ENCODE peak calls at places on chromosomes 4 and X, in nine cellular contexts. One of them, this sample, is unnamed.

GRCh38 chr4:100190643-100191600 is 654 bp upstream of the DDIT4L start:
- DNase-seq in esophagus muscularis mucosa: no peak
- DNase-seq in HCT116: no peak
- DNase-seq in breast epithelium: no peak
- DNase-seq in suprapubic skin: no peak
- DNase-seq in transverse colon: no peak
- DNase-seq in spleen: no peak
- DNase-seq in sigmoid colon: no peak
- DNase-seq in K562: no peak
- DNase-seq in this sample: no peak

GRCh38 chr4:76691767-76692689 is 205.9 kb downstream of the SOWAHB start:
- DNase-seq in esophagus muscularis mucosa: no peak
- DNase-seq in HCT116: no peak
- DNase-seq in breast epithelium: no peak
- DNase-seq in suprapubic skin: no peak
- DNase-seq in transverse colon: peak
- DNase-seq in spleen: no peak
- DNase-seq in sigmoid colon: no peak
- DNase-seq in K562: no peak
- DNase-seq in this sample: no peak

GRCh38 chr4:141074098-141074878 is 59.0 kb downstream of the RNF150 start:
- DNase-seq in esophagus muscularis mucosa: no peak
- DNase-seq in HCT116: no peak
- DNase-seq in breast epithelium: no peak
- DNase-seq in suprapubic skin: no peak
- DNase-seq in transverse colon: no peak
- DNase-seq in spleen: no peak
- DNase-seq in sigmoid colon: no peak
- DNase-seq in K562: no peak
- DNase-seq in this sample: no peak

GRCh38 chr4:24105183-24106039 is 215.6 kb upstream of the PPARGC1A start:
- DNase-seq in esophagus muscularis mucosa: no peak
- DNase-seq in HCT116: no peak
- DNase-seq in breast epithelium: no peak
- DNase-seq in suprapubic skin: no peak
- DNase-seq in transverse colon: no peak
- DNase-seq in spleen: no peak
- DNase-seq in sigmoid colon: no peak
- DNase-seq in K562: no peak
- DNase-seq in this sample: no peak

GRCh38 chr4:125020089-125021034 is 294.4 kb upstream of the FAT4 start:
- DNase-seq in esophagus muscularis mucosa: no peak
- DNase-seq in HCT116: no peak
- DNase-seq in breast epithelium: no peak
- DNase-seq in suprapubic skin: no peak
- DNase-seq in transverse colon: no peak
- DNase-seq in spleen: no peak
- DNase-seq in sigmoid colon: no peak
- DNase-seq in K562: no peak
- DNase-seq in this sample: no peak

GRCh38 chr4:164876680-164877324 is at the start of gene APELA:
- DNase-seq in esophagus muscularis mucosa: no peak
- DNase-seq in HCT116: no peak
- DNase-seq in breast epithelium: no peak
- DNase-seq in suprapubic skin: no peak
- DNase-seq in transverse colon: no peak
- DNase-seq in spleen: no peak
- DNase-seq in sigmoid colon: no peak
- DNase-seq in K562: no peak
- DNase-seq in this sample: peak

GRCh38 chr4:88610771-88611170 is 18.5 kb downstream of the HERC3 start:
- DNase-seq in esophagus muscularis mucosa: no peak
- DNase-seq in HCT116: no peak
- DNase-seq in breast epithelium: no peak
- DNase-seq in suprapubic skin: no peak
- DNase-seq in transverse colon: no peak
- DNase-seq in spleen: no peak
- DNase-seq in sigmoid colon: peak
- DNase-seq in K562: no peak
- DNase-seq in this sample: no peak

GRCh38 chr4:20251061-20251795 is 477 bp upstream of the SLIT2 start:
- DNase-seq in esophagus muscularis mucosa: no peak
- DNase-seq in HCT116: no peak
- DNase-seq in breast epithelium: no peak
- DNase-seq in suprapubic skin: no peak
- DNase-seq in transverse colon: no peak
- DNase-seq in spleen: no peak
- DNase-seq in sigmoid colon: no peak
- DNase-seq in K562: peak
- DNase-seq in this sample: no peak

GRCh38 chr4:185921583-185922555 is 109.9 kb upstream of the SORBS2 start:
- DNase-seq in esophagus muscularis mucosa: no peak
- DNase-seq in HCT116: no peak
- DNase-seq in breast epithelium: no peak
- DNase-seq in suprapubic skin: no peak
- DNase-seq in transverse colon: no peak
- DNase-seq in spleen: no peak
- DNase-seq in sigmoid colon: no peak
- DNase-seq in K562: no peak
- DNase-seq in this sample: no peak

GRCh38 chrX:97638621-97639020 is 754.9 kb downstream of the RPA4 start:
- DNase-seq in esophagus muscularis mucosa: no peak
- DNase-seq in HCT116: no peak
- DNase-seq in breast epithelium: no peak
- DNase-seq in suprapubic skin: no peak
- DNase-seq in transverse colon: no peak
- DNase-seq in spleen: no peak
- DNase-seq in sigmoid colon: no peak
- DNase-seq in K562: no peak
- DNase-seq in this sample: no peak

GRCh38 chrX:80810365-80810978 is 795 bp upstream of the BRWD3 start:
- DNase-seq in esophagus muscularis mucosa: no peak
- DNase-seq in HCT116: no peak
- DNase-seq in breast epithelium: no peak
- DNase-seq in suprapubic skin: no peak
- DNase-seq in transverse colon: no peak
- DNase-seq in spleen: no peak
- DNase-seq in sigmoid colon: no peak
- DNase-seq in K562: no peak
- DNase-seq in this sample: no peak

GRCh38 chr4:8278421-8279287 is 9.1 kb downstream of the HTRA3 start:
- DNase-seq in esophagus muscularis mucosa: no peak
- DNase-seq in HCT116: no peak
- DNase-seq in breast epithelium: no peak
- DNase-seq in suprapubic skin: peak
- DNase-seq in transverse colon: no peak
- DNase-seq in spleen: peak
- DNase-seq in sigmoid colon: peak
- DNase-seq in K562: no peak
- DNase-seq in this sample: no peak

GRCh38 chrX:24248042-24248441 is 65.8 kb downstream of the SUPT20HL2 start:
- DNase-seq in esophagus muscularis mucosa: no peak
- DNase-seq in HCT116: no peak
- DNase-seq in breast epithelium: no peak
- DNase-seq in suprapubic skin: no peak
- DNase-seq in transverse colon: no peak
- DNase-seq in spleen: no peak
- DNase-seq in sigmoid colon: no peak
- DNase-seq in K562: no peak
- DNase-seq in this sample: no peak

GRCh38 chrX:28550331-28550872 is 36.8 kb upstream of the IL1RAPL1 start:
- DNase-seq in esophagus muscularis mucosa: no peak
- DNase-seq in HCT116: no peak
- DNase-seq in breast epithelium: no peak
- DNase-seq in suprapubic skin: no peak
- DNase-seq in transverse colon: no peak
- DNase-seq in spleen: no peak
- DNase-seq in sigmoid colon: no peak
- DNase-seq in K562: no peak
- DNase-seq in this sample: no peak

GRCh38 chr4:622071-622995 is 3.0 kb upstream of the PDE6B start:
- DNase-seq in esophagus muscularis mucosa: no peak
- DNase-seq in HCT116: no peak
- DNase-seq in breast epithelium: peak
- DNase-seq in suprapubic skin: peak
- DNase-seq in transverse colon: no peak
- DNase-seq in spleen: peak
- DNase-seq in sigmoid colon: no peak
- DNase-seq in K562: no peak
- DNase-seq in this sample: no peak

GRCh38 chr4:152382057-152382785 is 153.7 kb downstream of the FBXW7 start:
- DNase-seq in esophagus muscularis mucosa: no peak
- DNase-seq in HCT116: no peak
- DNase-seq in breast epithelium: no peak
- DNase-seq in suprapubic skin: no peak
- DNase-seq in transverse colon: no peak
- DNase-seq in spleen: no peak
- DNase-seq in sigmoid colon: no peak
- DNase-seq in K562: no peak
- DNase-seq in this sample: no peak
- TF ChIP-seq POLR2A in esophagus muscularis mucosa: no peak
- TF ChIP-seq POLR2A in HCT116: no peak
- TF ChIP-seq POLR2A in breast epithelium: no peak
- TF ChIP-seq POLR2A in suprapubic skin: no peak
- TF ChIP-seq POLR2A in transverse colon: no peak
- TF ChIP-seq POLR2A in spleen: no peak
- TF ChIP-seq POLR2A in sigmoid colon: no peak
- TF ChIP-seq POLR2A in K562: no peak
- TF ChIP-seq POLR2A in this sample: no peak

GRCh38 chrX:136866337-136867095 is 14.0 kb downstream of the RBMX start:
- DNase-seq in esophagus muscularis mucosa: no peak
- DNase-seq in HCT116: no peak
- DNase-seq in breast epithelium: no peak
- DNase-seq in suprapubic skin: no peak
- DNase-seq in transverse colon: no peak
- DNase-seq in spleen: no peak
- DNase-seq in sigmoid colon: no peak
- DNase-seq in K562: no peak
- DNase-seq in this sample: no peak
- TF ChIP-seq POLR2AphosphoS5 in esophagus muscularis mucosa: no peak
- TF ChIP-seq POLR2AphosphoS5 in HCT116: no peak
- TF ChIP-seq POLR2AphosphoS5 in breast epithelium: no peak
- TF ChIP-seq POLR2AphosphoS5 in suprapubic skin: no peak
- TF ChIP-seq POLR2AphosphoS5 in transverse colon: no peak
- TF ChIP-seq POLR2AphosphoS5 in spleen: no peak
- TF ChIP-seq POLR2AphosphoS5 in sigmoid colon: no peak
- TF ChIP-seq POLR2AphosphoS5 in K562: peak
- TF ChIP-seq POLR2AphosphoS5 in this sample: peak

DNA sequence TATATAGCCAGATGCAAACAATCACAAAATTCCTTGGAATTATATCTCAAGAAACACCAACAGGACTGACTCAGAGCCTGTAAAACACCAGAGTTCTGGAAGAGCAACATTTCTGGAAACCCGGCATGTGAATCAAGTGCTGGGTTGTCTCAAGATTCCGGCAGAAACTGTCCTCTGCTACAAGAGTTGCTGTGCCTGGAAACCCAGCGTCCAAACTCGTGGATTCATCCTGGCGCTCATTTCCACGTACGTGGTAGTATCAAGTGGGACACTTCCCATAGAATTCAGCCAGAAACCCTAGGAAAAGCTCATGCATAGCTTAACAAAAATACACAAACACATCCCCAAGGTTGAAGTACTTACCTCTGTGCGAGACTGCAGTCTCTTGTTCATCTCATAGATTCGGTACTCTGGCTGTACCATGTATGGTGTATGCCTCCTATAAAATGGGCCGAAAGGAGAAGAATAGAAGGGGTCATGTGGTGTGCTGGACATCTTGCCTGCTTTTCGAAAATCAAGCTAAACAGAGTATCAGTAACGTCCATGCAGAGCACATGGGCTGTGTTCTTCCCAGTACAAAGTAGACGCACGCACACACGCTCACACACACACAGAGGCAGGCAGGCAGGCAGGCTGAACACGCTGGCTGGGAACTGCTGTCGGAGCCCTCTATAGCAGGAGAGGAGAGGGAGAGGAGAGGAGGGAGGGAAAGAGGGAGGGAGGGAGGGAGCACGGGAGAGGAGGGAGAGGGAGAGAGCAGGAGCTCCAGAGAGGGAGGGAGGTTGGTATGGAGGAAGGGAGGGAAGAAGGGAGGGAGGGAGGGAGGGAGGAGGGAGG is at the start of gene LDB2:
- DNase-seq in esophagus muscularis mucosa: no peak
- DNase-seq in HCT116: no peak
- DNase-seq in breast epithelium: no peak
- DNase-seq in suprapubic skin: peak
- DNase-seq in transverse colon: peak
- DNase-seq in spleen: no peak
- DNase-seq in sigmoid colon: peak
- DNase-seq in K562: no peak
- DNase-seq in this sample: no peak
- TF ChIP-seq POLR2A in esophagus muscularis mucosa: no peak
- TF ChIP-seq POLR2A in HCT116: no peak
- TF ChIP-seq POLR2A in breast epithelium: no peak
- TF ChIP-seq POLR2A in suprapubic skin: no peak
- TF ChIP-seq POLR2A in transverse colon: no peak
- TF ChIP-seq POLR2A in spleen: no peak
- TF ChIP-seq POLR2A in sigmoid colon: no peak
- TF ChIP-seq POLR2A in K562: no peak
- TF ChIP-seq POLR2A in this sample: no peak

GRCh38 chr4:94408549-94409374 is 43.0 kb upstream of the PDLIM5 start:
- DNase-seq in esophagus muscularis mucosa: no peak
- DNase-seq in HCT116: no peak
- DNase-seq in breast epithelium: no peak
- DNase-seq in suprapubic skin: no peak
- DNase-seq in transverse colon: no peak
- DNase-seq in spleen: no peak
- DNase-seq in sigmoid colon: no peak
- DNase-seq in K562: no peak
- DNase-seq in this sample: no peak

GRCh38 chr4:94409947-94410346 is 41.8 kb upstream of the PDLIM5 start:
- DNase-seq in esophagus muscularis mucosa: no peak
- DNase-seq in HCT116: no peak
- DNase-seq in breast epithelium: no peak
- DNase-seq in suprapubic skin: no peak
- DNase-seq in transverse colon: no peak
- DNase-seq in spleen: no peak
- DNase-seq in sigmoid colon: no peak
- DNase-seq in K562: no peak
- DNase-seq in this sample: no peak

GRCh38 chr4:94407846-94408245 is 43.9 kb upstream of the PDLIM5 start:
- DNase-seq in esophagus muscularis mucosa: no peak
- DNase-seq in HCT116: no peak
- DNase-seq in breast epithelium: no peak
- DNase-seq in suprapubic skin: no peak
- DNase-seq in transverse colon: no peak
- DNase-seq in spleen: no peak
- DNase-seq in sigmoid colon: no peak
- DNase-seq in K562: no peak
- DNase-seq in this sample: no peak

GRCh38 chr4:94410678-94411206 is 41.0 kb upstream of the PDLIM5 start:
- DNase-seq in esophagus muscularis mucosa: no peak
- DNase-seq in HCT116: no peak
- DNase-seq in breast epithelium: no peak
- DNase-seq in suprapubic skin: no peak
- DNase-seq in transverse colon: peak
- DNase-seq in spleen: no peak
- DNase-seq in sigmoid colon: peak
- DNase-seq in K562: no peak
- DNase-seq in this sample: no peak

DNA sequence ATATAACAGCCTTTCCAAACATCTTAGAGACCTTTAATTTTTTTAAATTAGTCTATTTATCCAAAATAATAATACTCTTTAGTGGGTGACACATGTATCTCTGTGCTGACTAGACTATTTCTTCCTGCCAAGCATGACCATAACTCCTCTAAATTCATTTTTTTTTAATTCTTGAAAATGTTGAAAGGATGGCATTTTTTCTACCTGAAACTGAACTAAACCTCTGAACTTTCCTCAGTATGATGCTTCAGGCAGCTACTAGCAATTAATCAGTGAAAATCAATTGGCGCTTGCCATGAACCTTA is 42.4 kb upstream of the PDLIM5 start:
- DNase-seq in esophagus muscularis mucosa: no peak
- DNase-seq in HCT116: no peak
- DNase-seq in breast epithelium: no peak
- DNase-seq in suprapubic skin: no peak
- DNase-seq in transverse colon: no peak
- DNase-seq in spleen: no peak
- DNase-seq in sigmoid colon: no peak
- DNase-seq in K562: no peak
- DNase-seq in this sample: no peak
- TF ChIP-seq POLR2AphosphoS5 in esophagus muscularis mucosa: no peak
- TF ChIP-seq POLR2AphosphoS5 in HCT116: no peak
- TF ChIP-seq POLR2AphosphoS5 in breast epithelium: no peak
- TF ChIP-seq POLR2AphosphoS5 in suprapubic skin: no peak
- TF ChIP-seq POLR2AphosphoS5 in transverse colon: no peak
- TF ChIP-seq POLR2AphosphoS5 in spleen: no peak
- TF ChIP-seq POLR2AphosphoS5 in sigmoid colon: no peak
- TF ChIP-seq POLR2AphosphoS5 in K562: no peak
- TF ChIP-seq POLR2AphosphoS5 in this sample: no peak